ENCODE peak calls at places on chromosome 12, in six cellular contexts. R, Q, T, C, X and L are unnamed samples.
A peak's percentile ranks its signal among the peaks of the same experiment; 100 is the strongest.

GRCh38 chr12:78698747-78699146 is 165.8 kb upstream of the SYT1 start:
- DNase-seq in T (peak; percentile 30), Q (no peak), R (no peak), C (peak; percentile 74), X (no peak), L (peak; percentile 67)

GRCh38 chr12:82314406-82314892 is 43.7 kb downstream of the CCDC59 start:
- DNase-seq in C (peak; percentile 28), T (no peak), R (peak; percentile 20), X (no peak), Q (no peak), L (no peak)

GRCh38 chr12:27305673-27306504 is 26.7 kb upstream of the BMAL2 start:
- DNase-seq in R (no peak), C (peak; percentile 52), Q (peak; percentile 78), X (no peak), T (peak; percentile 69), L (peak; percentile 28)

GRCh38 chr12:68565391-68565903 is 45.3 kb upstream of the RAP1B start:
- DNase-seq in C (peak; percentile 70), X (no peak), T (peak; percentile 78), Q (peak; percentile 94), R (no peak), L (peak; percentile 75)

GRCh38 chr12:88432536-88433462 is 147.5 kb downstream of the KITLG start:
- DNase-seq in X (no peak), R (no peak), C (no peak), Q (peak; percentile 83), T (no peak), L (no peak)

GRCh38 chr12:123996581-123996980 is 23.6 kb downstream of the ZNF664 start:
- DNase-seq in R (no peak), X (no peak), C (no peak), T (no peak), Q (no peak), L (no peak)

GRCh38 chr12:72612171-72612570 is 340.0 kb downstream of the TRHDE start:
- DNase-seq in Q (no peak), C (no peak), R (peak; percentile 80), T (no peak), X (no peak), L (no peak)

GRCh38 chr12:122072031-122072970 is 6.3 kb upstream of the MLXIP start:
- DNase-seq in T (peak; percentile 72), X (no peak), Q (peak; percentile 94), C (peak; percentile 89), R (no peak), L (peak; percentile 78)

GRCh38 chr12:62971769-62972525 is 37.0 kb upstream of the PPM1H start:
- DNase-seq in T (no peak), X (no peak), Q (no peak), C (no peak), R (no peak), L (no peak)

GRCh38 chr12:57452181-57452936 is 2.7 kb upstream of the INHBE start:
- DNase-seq in R (no peak), Q (peak; percentile 86), C (peak; percentile 29), X (no peak), T (peak; percentile 61), L (no peak)

GRCh38 chr12:127819066-127819465 is 447.9 kb upstream of the TMEM132C start:
- DNase-seq in C (no peak), X (no peak), Q (no peak), R (no peak), T (no peak), L (no peak)

GRCh38 chr12:58678753-58679152 is 241.6 kb downstream of the LRIG3 start:
- DNase-seq in X (no peak), T (no peak), C (no peak), Q (peak; percentile 3), R (no peak), L (no peak)

GRCh38 chr12:120853188-120853587 is 51.0 kb downstream of the SPPL3 start:
- DNase-seq in X (no peak), T (peak; percentile 19), Q (no peak), R (no peak), C (no peak), L (no peak)

GRCh38 chr12:68158427-68158826 is 1.1 kb downstream of the IFNG start:
- DNase-seq in C (peak; percentile 12), Q (no peak), X (no peak), R (peak; percentile 16), T (peak; percentile 4), L (no peak)

GRCh38 chr12:105294164-105294563 is 36.3 kb upstream of the C12orf75 start:
- DNase-seq in T (no peak), Q (no peak), X (no peak), C (no peak), R (no peak), L (no peak)

GRCh38 chr12:62891805-62892549 is 43.0 kb downstream of the PPM1H start:
- DNase-seq in R (no peak), X (no peak), C (peak; percentile 48), Q (no peak), T (no peak), L (no peak)

GRCh38 chr12:6078378-6079083 is 45.9 kb downstream of the VWF start:
- DNase-seq in R (no peak), T (no peak), Q (no peak), X (no peak), C (peak; percentile 37), L (no peak)

GRCh38 chr12:57085999-57086950 is 2.6 kb upstream of the NAB2 start:
- DNase-seq in R (no peak), Q (peak; percentile 87), C (peak; percentile 80), T (peak; percentile 89), X (peak; percentile 28), L (peak; percentile 36)

GRCh38 chr12:117228239-117228638 is 38.0 kb upstream of the FBXO21 start:
- DNase-seq in Q (no peak), C (peak; percentile 10), X (no peak), R (no peak), T (no peak), L (no peak)

GRCh38 chr12:105713901-105714300 is 383.4 kb downstream of the C12orf75 start:
- DNase-seq in Q (no peak), C (no peak), R (no peak), T (no peak), X (no peak), L (no peak)

GRCh38 chr12:30694412-30694955 is 1.2 kb downstream of the IPO8 start:
- DNase-seq in C (peak; percentile 62), X (no peak), T (peak; percentile 3), Q (peak; percentile 36), R (no peak), L (no peak)

GRCh38 chr12:122031342-122032216 is 9.9 kb downstream of the BCL7A start:
- DNase-seq in R (peak; percentile 50), Q (no peak), C (peak; percentile 42), T (peak; percentile 65), X (peak; percentile 33), L (no peak)

GRCh38 chr12:26551385-26551784 is 281.6 kb downstream of the ITPR2 start:
- DNase-seq in Q (no peak), X (no peak), R (no peak), C (no peak), T (no peak), L (no peak)

GRCh38 chr12:49552014-49552413 is 13.2 kb downstream of the KCNH3 start:
- DNase-seq in R (no peak), C (no peak), T (no peak), Q (no peak), X (no peak), L (no peak)

GRCh38 chr12:98644433-98644711 is 216 bp downstream of the IKBIP start:
- DNase-seq in Q (no peak), R (no peak), T (no peak), C (no peak), X (no peak), L (peak; percentile 43)

GRCh38 chr12:131194166-131194565 is 240.5 kb downstream of the ADGRD1 start:
- DNase-seq in R (no peak), Q (no peak), X (no peak), T (no peak), C (no peak), L (no peak)

GRCh38 chr12:25730489-25731349 is 177.6 kb upstream of the LMNTD1 start:
- DNase-seq in Q (no peak), X (no peak), T (no peak), R (peak; percentile 5), C (no peak), L (no peak)

GRCh38 chr12:131102991-131103609 is 149.4 kb downstream of the ADGRD1 start:
- DNase-seq in X (no peak), Q (no peak), T (no peak), R (no peak), C (no peak), L (no peak)

GRCh38 chr12:67484788-67485480 is 163.6 kb upstream of the DYRK2 start:
- DNase-seq in R (no peak), T (no peak), C (peak; percentile 9), Q (no peak), X (no peak), L (no peak)

GRCh38 chr12:12467701-12468218 is 94.9 kb downstream of the DUSP16 start:
- DNase-seq in X (peak; percentile 62), T (peak; percentile 13), C (no peak), Q (peak; percentile 35), R (no peak), L (no peak)

GRCh38 chr12:54306925-54307731 is 6.3 kb upstream of the NFE2 start:
- DNase-seq in C (peak; percentile 77), X (no peak), T (no peak), R (no peak), Q (peak; percentile 67), L (peak; percentile 23)

GRCh38 chr12:51244269-51244668 is 5.6 kb downstream of the DAZAP2 start:
- DNase-seq in C (peak; percentile 21), X (no peak), R (no peak), T (no peak), Q (no peak), L (no peak)

GRCh38 chr12:11653215-11653753 is 3.8 kb downstream of the ETV6 start:
- DNase-seq in C (peak; percentile 20), X (no peak), Q (peak; percentile 23), R (no peak), T (peak; percentile 25), L (no peak)